ENCODE peak calls at places on chromosomes 16 and 17, in four cellular contexts. One of them, this sample, is unnamed. For H3K4me1 and H3K27me3, the result is how much of the 10 kb centered on the place peaks cover.

GRCh38 chr17:64319531-64319930 is 56.5 kb upstream of the TEX2 start:
- DNase-seq in GM23338: no peak
- DNase-seq in pancreas: no peak
- DNase-seq in heart left ventricle: no peak
- DNase-seq in this sample: no peak

GRCh38 chr16:8953064-8953463 is 10.6 kb downstream of the USP7 start:
- DNase-seq in GM23338: no peak
- DNase-seq in pancreas: no peak
- DNase-seq in heart left ventricle: no peak
- DNase-seq in this sample: no peak

GRCh38 chr17:17542906-17543635 is 46.9 kb upstream of the RASD1 start:
- DNase-seq in GM23338: no peak
- DNase-seq in pancreas: no peak
- DNase-seq in heart left ventricle: peak
- DNase-seq in this sample: peak

GRCh38 chr17:35588196-35588920 is 1.2 kb downstream of the AP2B1 start:
- DNase-seq in GM23338: peak
- DNase-seq in pancreas: no peak
- DNase-seq in heart left ventricle: no peak
- DNase-seq in this sample: no peak

GRCh38 chr17:50909765-50910661 is 43.9 kb upstream of the TOB1 start:
- DNase-seq in GM23338: no peak
- DNase-seq in pancreas: no peak
- DNase-seq in heart left ventricle: no peak
- DNase-seq in this sample: no peak

GRCh38 chr17:17154981-17155380 is 51.2 kb downstream of the PLD6 start:
- DNase-seq in GM23338: no peak
- DNase-seq in pancreas: no peak
- DNase-seq in heart left ventricle: no peak
- DNase-seq in this sample: no peak

GRCh38 chr16:26561303-26561702 is 505.4 kb upstream of the C16orf82 start:
- DNase-seq in GM23338: no peak
- DNase-seq in pancreas: peak
- DNase-seq in heart left ventricle: no peak
- DNase-seq in this sample: no peak

GRCh38 chr17:933168-934083 is 46.1 kb downstream of the NXN start:
- DNase-seq in GM23338: peak
- DNase-seq in pancreas: peak
- DNase-seq in heart left ventricle: no peak
- DNase-seq in this sample: peak

GRCh38 chr16:5874899-5875298 is 777.3 kb upstream of the EEF2KMT start:
- DNase-seq in GM23338: no peak
- DNase-seq in pancreas: no peak
- DNase-seq in heart left ventricle: no peak
- DNase-seq in this sample: no peak

GRCh38 chr17:76542566-76542971 is 2.7 kb downstream of the PRCD start:
- DNase-seq in GM23338: peak
- DNase-seq in pancreas: no peak
- DNase-seq in heart left ventricle: no peak
- DNase-seq in this sample: no peak
- H3K4me1 ChIP-seq in GM23338: under half
- H3K4me1 ChIP-seq in pancreas: under half
- H3K4me1 ChIP-seq in heart left ventricle: half or more
- H3K4me1 ChIP-seq in this sample: under half

GRCh38 chr16:58031016-58031800 is 5.7 kb downstream of the MMP15 start:
- DNase-seq in GM23338: no peak
- DNase-seq in pancreas: no peak
- DNase-seq in heart left ventricle: peak
- DNase-seq in this sample: peak
- H3K27ac ChIP-seq in GM23338: no peak
- H3K27ac ChIP-seq in pancreas: no peak
- H3K27ac ChIP-seq in heart left ventricle: peak
- H3K27ac ChIP-seq in this sample: peak

DNA sequence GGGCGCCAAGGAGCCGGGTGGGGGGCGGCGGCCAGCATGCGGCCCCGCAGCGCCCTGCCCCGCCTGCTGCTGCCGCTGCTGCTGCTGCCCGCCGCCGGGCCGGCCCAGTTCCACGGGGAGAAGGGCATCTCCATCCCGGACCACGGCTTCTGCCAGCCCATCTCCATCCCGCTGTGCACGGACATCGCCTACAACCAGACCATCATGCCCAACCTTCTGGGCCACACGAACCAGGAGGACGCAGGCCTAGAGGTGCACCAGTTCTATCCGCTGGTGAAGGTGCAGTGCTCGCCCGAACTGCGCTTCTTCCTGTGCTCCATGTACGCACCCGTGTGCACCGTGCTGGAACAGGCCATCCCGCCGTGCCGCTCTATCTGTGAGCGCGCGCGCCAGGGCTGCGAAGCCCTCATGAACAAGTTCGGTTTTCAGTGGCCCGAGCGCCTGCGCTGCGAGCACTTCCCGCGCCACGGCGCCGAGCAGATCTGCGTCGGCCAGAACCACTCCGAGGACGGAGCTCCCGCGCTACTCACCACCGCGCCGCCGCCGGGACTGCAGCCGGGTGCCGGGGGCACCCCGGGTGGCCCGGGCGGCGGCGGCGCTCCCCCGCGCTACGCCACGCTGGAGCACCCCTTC is 485 bp downstream of the FZD2 start:
- DNase-seq in GM23338: peak
- DNase-seq in pancreas: peak
- DNase-seq in heart left ventricle: peak
- DNase-seq in this sample: peak
- H3K27me3 ChIP-seq in GM23338: half or more
- H3K27me3 ChIP-seq in pancreas: under half
- H3K27me3 ChIP-seq in heart left ventricle: under half
- H3K27me3 ChIP-seq in this sample: under half

GRCh38 chr16:85854935-85855334 is 44.0 kb upstream of the IRF8 start:
- DNase-seq in GM23338: no peak
- DNase-seq in pancreas: no peak
- DNase-seq in heart left ventricle: no peak
- DNase-seq in this sample: no peak
- H3K4me1 ChIP-seq in GM23338: under half
- H3K4me1 ChIP-seq in pancreas: under half
- H3K4me1 ChIP-seq in heart left ventricle: under half
- H3K4me1 ChIP-seq in this sample: under half

DNA sequence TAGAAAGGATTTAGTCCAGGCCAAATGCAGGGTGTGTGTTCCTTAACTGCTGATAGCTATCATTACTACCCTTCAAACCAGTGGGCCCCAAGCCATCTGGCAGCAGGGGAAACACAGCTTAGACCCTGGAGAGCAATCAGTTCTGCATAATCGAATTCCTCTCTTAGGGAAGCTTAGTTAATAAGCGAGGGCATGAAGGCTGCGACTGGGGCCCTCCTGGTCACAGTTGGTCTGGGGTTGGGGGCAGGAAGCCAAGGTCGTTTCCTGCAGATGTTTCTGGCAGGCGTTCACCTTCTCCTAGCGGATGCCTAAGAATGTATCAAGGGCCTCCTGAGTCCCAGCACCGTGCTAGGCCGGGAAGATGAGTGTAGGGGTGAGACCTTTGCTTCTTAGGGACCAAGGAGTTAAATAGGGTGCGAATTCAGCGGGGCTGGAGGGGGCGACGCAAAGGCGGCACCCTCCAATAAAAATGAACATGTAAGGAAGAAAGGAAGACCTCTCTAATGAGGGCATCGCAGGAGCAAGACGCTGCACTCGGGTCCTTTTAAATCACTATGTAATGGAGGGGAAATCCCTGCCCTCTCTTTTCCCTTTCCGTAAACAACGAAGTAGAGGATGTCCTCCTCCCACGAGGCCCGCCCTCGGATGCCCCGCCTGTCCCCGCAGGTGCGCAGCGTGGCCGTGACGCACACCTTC is 16.5 kb upstream of the EEF2K start:
- DNase-seq in GM23338: peak
- DNase-seq in pancreas: peak
- DNase-seq in heart left ventricle: peak
- DNase-seq in this sample: no peak
- H3K27ac ChIP-seq in GM23338: no peak
- H3K27ac ChIP-seq in pancreas: peak
- H3K27ac ChIP-seq in heart left ventricle: peak
- H3K27ac ChIP-seq in this sample: peak